ENCODE peak calls at places on chromosomes 6 and 20, in ten cellular contexts. J, U, G, H, C, F, Y, I, X and L are unnamed samples.

GRCh38 chr6:52371656-52372151 is 9.8 kb downstream of the PAQR8 start:
- DNase-seq in J (no peak), U (no peak), G (no peak), H (no peak), C (no peak), F (no peak), Y (no peak), I (no peak), X (no peak), L (no peak)

GRCh38 chr6:16362296-16362695 is 123.9 kb downstream of the GMPR start:
- DNase-seq in J (no peak), U (no peak), G (no peak), H (no peak), C (no peak), F (no peak), Y (no peak), I (no peak), X (no peak), L (no peak)

GRCh38 chr6:136846046-136846445 is 23.7 kb downstream of the PEX7 start:
- DNase-seq in J (no peak), U (peak), G (peak), H (peak), C (no peak), F (no peak), Y (peak), I (no peak), X (peak), L (no peak)

GRCh38 chr20:11852801-11853200 is 64.9 kb upstream of the BTBD3 start:
- DNase-seq in J (no peak), U (no peak), G (no peak), H (no peak), C (no peak), F (no peak), Y (no peak), I (no peak), X (no peak), L (no peak)

GRCh38 chr6:90285611-90286381 is 10.8 kb downstream of the BACH2 start:
- DNase-seq in J (no peak), U (peak), G (peak), H (peak), C (peak), F (peak), Y (peak), I (peak), X (peak), L (peak)

GRCh38 chr20:53124075-53124532 is 151.9 kb downstream of the TSHZ2 start:
- DNase-seq in J (no peak), U (no peak), G (no peak), H (no peak), C (no peak), F (no peak), Y (no peak), I (peak), X (no peak), L (peak)

GRCh38 chr20:50054626-50055511 is 58.1 kb downstream of the UBE2V1 start:
- DNase-seq in J (peak), U (no peak), G (no peak), H (peak), C (no peak), F (no peak), Y (no peak), I (peak), X (no peak), L (no peak)

GRCh38 chr6:1004885-1005635 is 306.8 kb upstream of the FOXQ1 start:
- DNase-seq in J (no peak), U (no peak), G (no peak), H (no peak), C (no peak), F (no peak), Y (no peak), I (no peak), X (no peak), L (no peak)

GRCh38 chr20:137668-138131 is 4.7 kb upstream of the DEFB126 start:
- DNase-seq in J (no peak), U (no peak), G (peak), H (no peak), C (no peak), F (no peak), Y (peak), I (no peak), X (no peak), L (no peak)

GRCh38 chr6:149221774-149222070 is 95.8 kb upstream of the TAB2 start:
- DNase-seq in J (no peak), U (no peak), G (no peak), H (no peak), C (no peak), F (no peak), Y (no peak), I (no peak), X (no peak), L (no peak)

GRCh38 chr6:25928562-25929324 is 1.7 kb downstream of the SLC17A2 start:
- DNase-seq in J (no peak), U (no peak), G (no peak), H (no peak), C (no peak), F (no peak), Y (no peak), I (no peak), X (no peak), L (no peak)

GRCh38 chr20:45768479-45768878 is 23.2 kb downstream of the WFDC3 start:
- DNase-seq in J (no peak), U (no peak), G (no peak), H (no peak), C (no peak), F (no peak), Y (no peak), I (no peak), X (no peak), L (no peak)

GRCh38 chr6:81246200-81246599 is 506.3 kb downstream of the TENT5A start:
- DNase-seq in J (no peak), U (no peak), G (no peak), H (no peak), C (no peak), F (no peak), Y (no peak), I (no peak), X (no peak), L (no peak)

GRCh38 chr20:57397004-57397692 is 6.0 kb downstream of the RBM38 start:
- DNase-seq in J (no peak), U (no peak), G (no peak), H (no peak), C (peak), F (no peak), Y (peak), I (peak), X (no peak), L (peak)

GRCh38 chr6:10518461-10519216 is 2.5 kb upstream of the GCNT2 start:
- DNase-seq in J (no peak), U (peak), G (peak), H (peak), C (no peak), F (no peak), Y (no peak), I (no peak), X (no peak), L (no peak)

GRCh38 chr6:21999012-21999528 is 297.8 kb downstream of the PRL start:
- DNase-seq in J (no peak), U (no peak), G (no peak), H (no peak), C (no peak), F (no peak), Y (no peak), I (no peak), X (no peak), L (no peak)

GRCh38 chr20:17976305-17976704 is 7.5 kb downstream of the MGME1 start:
- DNase-seq in J (no peak), U (no peak), G (no peak), H (no peak), C (no peak), F (no peak), Y (no peak), I (no peak), X (no peak), L (no peak)

GRCh38 chr6:157961116-157961515 is 20.5 kb upstream of the SYNJ2 start:
- DNase-seq in J (no peak), U (no peak), G (no peak), H (no peak), C (no peak), F (no peak), Y (no peak), I (no peak), X (no peak), L (no peak)

GRCh38 chr20:24673678-24674570 is 204.5 kb downstream of the SYNDIG1 start:
- DNase-seq in J (no peak), U (no peak), G (no peak), H (no peak), C (peak), F (no peak), Y (no peak), I (no peak), X (no peak), L (no peak)

GRCh38 chr6:158406736-158407135 is 94.5 kb downstream of the TULP4 start:
- DNase-seq in J (no peak), U (no peak), G (no peak), H (no peak), C (no peak), F (no peak), Y (no peak), I (no peak), X (no peak), L (no peak)

GRCh38 chr6:167270499-167271307 is 20.4 kb upstream of the UNC93A start:
- DNase-seq in J (no peak), U (peak), G (no peak), H (no peak), C (no peak), F (no peak), Y (no peak), I (no peak), X (no peak), L (peak)

GRCh38 chr6:153976921-153977693 is 61.9 kb upstream of the OPRM1 start:
- DNase-seq in J (no peak), U (no peak), G (no peak), H (no peak), C (no peak), F (no peak), Y (peak), I (no peak), X (no peak), L (no peak)

DNA sequence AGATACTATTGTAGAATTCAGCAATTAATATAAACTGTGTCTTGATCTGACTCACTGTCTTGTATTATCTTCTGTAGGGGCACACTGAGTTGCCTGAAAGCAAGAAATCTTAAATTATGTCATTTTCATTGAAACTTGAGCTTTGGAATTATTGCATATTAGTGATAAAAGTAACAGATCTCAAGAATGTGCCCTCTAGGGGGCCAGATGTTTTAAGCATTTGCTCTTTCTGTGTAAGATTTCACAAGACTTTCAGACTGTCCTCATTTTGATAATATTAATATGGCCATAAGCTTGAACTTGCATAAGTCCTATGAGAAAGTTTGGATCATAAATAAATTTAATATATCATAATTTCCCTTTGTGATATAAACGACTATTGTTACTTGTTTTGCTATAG is 55.5 kb upstream of the MYO6 start:
- DNase-seq in J (no peak), U (no peak), G (no peak), H (no peak), C (no peak), F (no peak), Y (no peak), I (no peak), X (no peak), L (no peak)
- TF ChIP-seq CTCF in J (peak), U (no peak), G (peak), H (no peak), C (no peak), F (no peak), Y (no peak), I (no peak), X (peak), L (no peak)

GRCh38 chr6:36244641-36245280 is 25.1 kb upstream of the PNPLA1 start:
- DNase-seq in J (no peak), U (no peak), G (peak), H (no peak), C (no peak), F (no peak), Y (no peak), I (no peak), X (peak), L (no peak)

GRCh38 chr6:36243562-36244212 is 26.2 kb upstream of the PNPLA1 start:
- DNase-seq in J (no peak), U (no peak), G (no peak), H (no peak), C (no peak), F (no peak), Y (no peak), I (no peak), X (no peak), L (no peak)

GRCh38 chr6:36246511-36247268 is 23.2 kb upstream of the PNPLA1 start:
- DNase-seq in J (no peak), U (no peak), G (no peak), H (no peak), C (no peak), F (no peak), Y (no peak), I (no peak), X (no peak), L (no peak)

GRCh38 chr6:36247691-36248090 is 22.2 kb upstream of the PNPLA1 start:
- DNase-seq in J (no peak), U (no peak), G (no peak), H (no peak), C (no peak), F (no peak), Y (no peak), I (no peak), X (no peak), L (no peak)

DNA sequence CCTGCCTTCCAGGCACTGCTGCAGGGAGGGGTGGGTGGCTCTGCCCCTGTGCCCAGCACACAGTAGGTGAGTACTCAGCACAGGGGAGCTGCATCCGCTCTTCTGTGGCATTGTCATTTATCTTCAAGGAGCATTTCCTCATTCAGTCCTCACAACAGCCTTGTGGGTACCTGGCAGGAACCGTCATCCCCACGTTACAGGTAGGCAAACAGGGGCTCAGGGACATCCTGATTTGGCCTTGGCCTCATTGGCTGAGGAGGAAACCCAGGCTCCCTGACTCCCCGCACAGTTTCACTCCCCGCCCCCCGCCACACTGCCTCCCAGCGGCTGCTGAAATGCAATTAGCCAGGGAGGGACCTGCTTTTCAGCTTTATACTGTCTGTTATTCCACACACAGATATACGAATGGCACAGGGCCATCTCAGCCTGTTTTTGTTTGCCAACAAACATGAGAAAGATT is 24.3 kb upstream of the PNPLA1 start:
- DNase-seq in J (no peak), U (peak), G (peak), H (peak), C (no peak), F (no peak), Y (no peak), I (no peak), X (no peak), L (peak)
- TF ChIP-seq CTCF in J (no peak), U (peak), G (peak), H (peak), C (no peak), F (no peak), Y (no peak), I (no peak), X (no peak), L (no peak)

GRCh38 chr20:51470521-51470875 is 72.0 kb downstream of the NFATC2 start:
- DNase-seq in J (no peak), U (no peak), G (no peak), H (no peak), C (no peak), F (no peak), Y (no peak), I (no peak), X (no peak), L (no peak)
- TF ChIP-seq CTCF in J (no peak), U (no peak), G (no peak), H (no peak), C (no peak), F (no peak), Y (no peak), I (no peak), X (no peak), L (no peak)

GRCh38 chr6:119077643-119078448 is 618 bp downstream of the FAM184A start:
- DNase-seq in J (peak), U (peak), G (peak), H (peak), C (peak), F (peak), Y (peak), I (no peak), X (peak), L (peak)
- TF ChIP-seq CTCF in J (peak), U (no peak), G (peak), H (peak), C (no peak), F (peak), Y (peak), I (no peak), X (no peak), L (no peak)

GRCh38 chr6:160788806-160789205 is 86.8 kb downstream of the PLG start:
- DNase-seq in J (no peak), U (no peak), G (peak), H (no peak), C (no peak), F (no peak), Y (no peak), I (no peak), X (no peak), L (no peak)

GRCh38 chr6:160791981-160792418 is 90.0 kb downstream of the PLG start:
- DNase-seq in J (no peak), U (no peak), G (no peak), H (no peak), C (no peak), F (no peak), Y (peak), I (no peak), X (no peak), L (no peak)

GRCh38 chr6:160791459-160791858 is 89.4 kb downstream of the PLG start:
- DNase-seq in J (no peak), U (no peak), G (no peak), H (no peak), C (no peak), F (no peak), Y (peak), I (no peak), X (no peak), L (no peak)

GRCh38 chr6:160789263-160790027 is 87.4 kb downstream of the PLG start:
- DNase-seq in J (no peak), U (no peak), G (no peak), H (no peak), C (no peak), F (no peak), Y (peak), I (no peak), X (no peak), L (no peak)

GRCh38 chr6:160790028-160790792 is 88.2 kb downstream of the PLG start:
- DNase-seq in J (no peak), U (no peak), G (peak), H (no peak), C (no peak), F (no peak), Y (peak), I (no peak), X (no peak), L (no peak)
- TF ChIP-seq CTCF in J (peak), U (no peak), G (peak), H (no peak), C (no peak), F (no peak), Y (no peak), I (no peak), X (no peak), L (no peak)